ENCODE peak calls at places on chromosomes 16 and 17, in ten cellular contexts. N, Z, T, W, A, G, B, D, X and Y are unnamed samples.

GRCh38 chr16:1508494-1509167 is 15.5 kb downstream of the TELO2 start:
- DNase-seq in N (peak; percentile 83), W (no peak), X (no peak), T (no peak), A (no peak), G (no peak), B (no peak), D (no peak), Z (no peak), Y (no peak)

GRCh38 chr17:73412914-73413313 is 101.1 kb upstream of the CDC42EP4 start:
- DNase-seq in B (no peak), D (no peak), A (no peak), Z (no peak), N (no peak), W (no peak), X (no peak), G (no peak), T (no peak), Y (no peak)

GRCh38 chr17:80141463-80142165 is 5.3 kb downstream of the EIF4A3 start:
- DNase-seq in D (no peak), G (no peak), Z (no peak), T (no peak), N (no peak), W (no peak), B (no peak), A (no peak), X (no peak), Y (no peak)

GRCh38 chr17:37247825-37248224 is 128.0 kb upstream of the C17orf78 start:
- DNase-seq in Z (no peak), W (no peak), G (no peak), N (no peak), X (no peak), T (no peak), B (no peak), D (no peak), A (no peak), Y (no peak)

GRCh38 chr17:45813051-45813731 is 29.1 kb downstream of the CRHR1 start:
- DNase-seq in A (no peak), G (no peak), Z (no peak), T (no peak), X (no peak), W (no peak), D (no peak), N (no peak), B (no peak), Y (no peak)

GRCh38 chr17:74574489-74575142 is 7.3 kb upstream of the CD300H start:
- DNase-seq in B (no peak), D (no peak), T (no peak), X (no peak), N (no peak), A (no peak), G (no peak), Z (no peak), W (no peak), Y (no peak)

GRCh38 chr17:60392845-60393702 is 1.1 kb upstream of the USP32 start:
- DNase-seq in W (no peak), X (peak; percentile 36), B (peak; percentile 70), Z (peak; percentile 18), G (peak; percentile 49), D (no peak), A (peak; percentile 4), T (no peak), N (no peak), Y (peak; percentile 21)

GRCh38 chr17:39144414-39144813 is 7.0 kb downstream of the PLXDC1 start:
- DNase-seq in W (peak; percentile 25), T (no peak), A (no peak), X (peak; percentile 57), Z (peak; percentile 76), G (no peak), B (no peak), N (peak; percentile 96), D (no peak), Y (no peak)

GRCh38 chr16:85149776-85150175 is 37.5 kb upstream of the CIBAR2 start:
- DNase-seq in D (no peak), A (no peak), G (no peak), B (no peak), T (no peak), X (no peak), Z (no peak), N (peak; percentile 82), W (no peak), Y (no peak)

GRCh38 chr17:28716740-28717577 is 709 bp downstream of the RAB34 start:
- DNase-seq in Z (no peak), D (no peak), N (peak; percentile 91), A (no peak), G (no peak), T (no peak), B (no peak), W (no peak), X (peak; percentile 36), Y (no peak)

GRCh38 chr17:31525801-31526549 is 134.5 kb downstream of the RAB11FIP4 start:
- DNase-seq in W (no peak), D (no peak), N (no peak), B (no peak), Z (no peak), T (no peak), X (no peak), G (no peak), A (no peak), Y (no peak)

GRCh38 chr17:696412-696811 is 18.2 kb downstream of the VPS53 start:
- DNase-seq in A (no peak), G (no peak), T (no peak), X (no peak), B (no peak), W (no peak), N (no peak), D (no peak), Z (no peak), Y (no peak)

GRCh38 chr17:73646409-73647305 is 2.4 kb upstream of the SDK2 start:
- DNase-seq in A (no peak), W (no peak), B (no peak), X (no peak), G (no peak), N (peak; percentile 70), Z (no peak), T (no peak), D (no peak), Y (no peak)

GRCh38 chr16:78668393-78668792 is 568.9 kb downstream of the WWOX start:
- DNase-seq in A (no peak), G (no peak), W (no peak), X (no peak), T (no peak), B (no peak), D (no peak), Z (no peak), N (no peak), Y (no peak)

GRCh38 chr17:63395075-63395815 is 50.9 kb downstream of the CYB561 start:
- DNase-seq in D (no peak), X (peak; percentile 58), G (no peak), B (no peak), T (peak; percentile 56), N (no peak), W (no peak), A (no peak), Z (peak; percentile 85), Y (no peak)